ENCODE peak calls at places on chromosomes 3 and 15, in ten cellular contexts. One of them, this sample, is unnamed.

GRCh38 chr3:133448478-133449122 is 48.7 kb downstream of the BFSP2 start:
- DNase-seq in activated naive CD4-positive, alpha-beta T cell treated with Interleukin-2 at 50 U/mL for 16 hours: peak; percentile 64
- DNase-seq in tibial artery: no peak
- DNase-seq in SW480: no peak
- DNase-seq in left lung: no peak
- DNase-seq in HT1080: no peak
- DNase-seq in coronary artery: no peak
- DNase-seq in astrocyte of the spinal cord: no peak
- DNase-seq in stimulated activated naive B cell treated with anti-CD40 and anti-IgM and Interleukin-4, amounts not matched to agents 10 μg/mL and 1 μg/mL and 100 μg/mL, for 72 hours: peak; percentile 82
- DNase-seq in stimulated activated naive CD4-positive, alpha-beta T cell treated with Interleukin-2 at 50 U/mL for 16 hours: peak; percentile 55
- DNase-seq in this sample: no peak

GRCh38 chr15:31390777-31391486 is 64.3 kb downstream of the KLF13 start:
- DNase-seq in astrocyte of the spinal cord: no peak
- DNase-seq in stimulated activated naive CD4-positive, alpha-beta T cell treated with Interleukin-2 at 50 U/mL for 16 hours: no peak
- DNase-seq in SW480: no peak
- DNase-seq in HT1080: no peak
- DNase-seq in activated naive CD4-positive, alpha-beta T cell treated with Interleukin-2 at 50 U/mL for 16 hours: no peak
- DNase-seq in coronary artery: peak; percentile 69
- DNase-seq in left lung: peak; percentile 67
- DNase-seq in tibial artery: no peak
- DNase-seq in stimulated activated naive B cell treated with anti-CD40 and anti-IgM and Interleukin-4, amounts not matched to agents 10 μg/mL and 1 μg/mL and 100 μg/mL, for 72 hours: no peak
- DNase-seq in this sample: no peak

GRCh38 chr15:77568960-77569646 is 63.6 kb downstream of the LINGO1 start:
- DNase-seq in stimulated activated naive B cell treated with anti-CD40 and anti-IgM and Interleukin-4, amounts not matched to agents 10 μg/mL and 1 μg/mL and 100 μg/mL, for 72 hours: no peak
- DNase-seq in left lung: peak; percentile 61
- DNase-seq in activated naive CD4-positive, alpha-beta T cell treated with Interleukin-2 at 50 U/mL for 16 hours: no peak
- DNase-seq in tibial artery: no peak
- DNase-seq in HT1080: no peak
- DNase-seq in SW480: no peak
- DNase-seq in coronary artery: no peak
- DNase-seq in astrocyte of the spinal cord: peak; percentile 26
- DNase-seq in stimulated activated naive CD4-positive, alpha-beta T cell treated with Interleukin-2 at 50 U/mL for 16 hours: no peak
- DNase-seq in this sample: peak; percentile 57

GRCh38 chr3:70000028-70000410 is 486 bp downstream of the SAMMSON start:
- DNase-seq in coronary artery: no peak
- DNase-seq in HT1080: no peak
- DNase-seq in activated naive CD4-positive, alpha-beta T cell treated with Interleukin-2 at 50 U/mL for 16 hours: no peak
- DNase-seq in astrocyte of the spinal cord: no peak
- DNase-seq in left lung: peak; percentile 49
- DNase-seq in stimulated activated naive CD4-positive, alpha-beta T cell treated with Interleukin-2 at 50 U/mL for 16 hours: no peak
- DNase-seq in tibial artery: no peak
- DNase-seq in SW480: no peak
- DNase-seq in stimulated activated naive B cell treated with anti-CD40 and anti-IgM and Interleukin-4, amounts not matched to agents 10 μg/mL and 1 μg/mL and 100 μg/mL, for 72 hours: no peak
- DNase-seq in this sample: peak; percentile 63

GRCh38 chr3:182185341-182185740 is 473.6 kb downstream of the SOX2 start:
- DNase-seq in activated naive CD4-positive, alpha-beta T cell treated with Interleukin-2 at 50 U/mL for 16 hours: no peak
- DNase-seq in HT1080: no peak
- DNase-seq in astrocyte of the spinal cord: no peak
- DNase-seq in stimulated activated naive B cell treated with anti-CD40 and anti-IgM and Interleukin-4, amounts not matched to agents 10 μg/mL and 1 μg/mL and 100 μg/mL, for 72 hours: no peak
- DNase-seq in stimulated activated naive CD4-positive, alpha-beta T cell treated with Interleukin-2 at 50 U/mL for 16 hours: no peak
- DNase-seq in left lung: no peak
- DNase-seq in tibial artery: no peak
- DNase-seq in SW480: no peak
- DNase-seq in coronary artery: no peak
- DNase-seq in this sample: no peak

GRCh38 chr3:149080011-149080698 is 6.2 kb downstream of the HLTF start:
- DNase-seq in HT1080: no peak
- DNase-seq in SW480: no peak
- DNase-seq in astrocyte of the spinal cord: no peak
- DNase-seq in stimulated activated naive CD4-positive, alpha-beta T cell treated with Interleukin-2 at 50 U/mL for 16 hours: no peak
- DNase-seq in tibial artery: no peak
- DNase-seq in left lung: no peak
- DNase-seq in coronary artery: no peak
- DNase-seq in stimulated activated naive B cell treated with anti-CD40 and anti-IgM and Interleukin-4, amounts not matched to agents 10 μg/mL and 1 μg/mL and 100 μg/mL, for 72 hours: no peak
- DNase-seq in activated naive CD4-positive, alpha-beta T cell treated with Interleukin-2 at 50 U/mL for 16 hours: no peak
- DNase-seq in this sample: no peak

GRCh38 chr3:113242091-113242581 is 30.8 kb downstream of the BOC start:
- DNase-seq in HT1080: peak; percentile 96
- DNase-seq in tibial artery: no peak
- DNase-seq in left lung: no peak
- DNase-seq in activated naive CD4-positive, alpha-beta T cell treated with Interleukin-2 at 50 U/mL for 16 hours: no peak
- DNase-seq in stimulated activated naive CD4-positive, alpha-beta T cell treated with Interleukin-2 at 50 U/mL for 16 hours: no peak
- DNase-seq in astrocyte of the spinal cord: peak; percentile 78
- DNase-seq in SW480: no peak
- DNase-seq in stimulated activated naive B cell treated with anti-CD40 and anti-IgM and Interleukin-4, amounts not matched to agents 10 μg/mL and 1 μg/mL and 100 μg/mL, for 72 hours: no peak
- DNase-seq in coronary artery: no peak
- DNase-seq in this sample: no peak

GRCh38 chr3:65751123-65751700 is 287.5 kb downstream of the MAGI1 start:
- DNase-seq in activated naive CD4-positive, alpha-beta T cell treated with Interleukin-2 at 50 U/mL for 16 hours: no peak
- DNase-seq in coronary artery: no peak
- DNase-seq in stimulated activated naive CD4-positive, alpha-beta T cell treated with Interleukin-2 at 50 U/mL for 16 hours: no peak
- DNase-seq in tibial artery: no peak
- DNase-seq in astrocyte of the spinal cord: peak; percentile 33
- DNase-seq in SW480: peak; percentile 21
- DNase-seq in left lung: no peak
- DNase-seq in stimulated activated naive B cell treated with anti-CD40 and anti-IgM and Interleukin-4, amounts not matched to agents 10 μg/mL and 1 μg/mL and 100 μg/mL, for 72 hours: no peak
- DNase-seq in HT1080: peak; percentile 24
- DNase-seq in this sample: peak; percentile 40

GRCh38 chr15:42955518-42955917 is 34.9 kb upstream of the TTBK2 start:
- DNase-seq in left lung: no peak
- DNase-seq in activated naive CD4-positive, alpha-beta T cell treated with Interleukin-2 at 50 U/mL for 16 hours: no peak
- DNase-seq in stimulated activated naive CD4-positive, alpha-beta T cell treated with Interleukin-2 at 50 U/mL for 16 hours: no peak
- DNase-seq in tibial artery: no peak
- DNase-seq in coronary artery: no peak
- DNase-seq in SW480: no peak
- DNase-seq in astrocyte of the spinal cord: peak; percentile 74
- DNase-seq in stimulated activated naive B cell treated with anti-CD40 and anti-IgM and Interleukin-4, amounts not matched to agents 10 μg/mL and 1 μg/mL and 100 μg/mL, for 72 hours: no peak
- DNase-seq in HT1080: peak; percentile 20
- DNase-seq in this sample: no peak